ENCODE peak calls at places on chromosomes 6 and 20, in nine cellular contexts. T, Q, R, B, F, S, K, J and P are unnamed samples.

GRCh38 chr6:163741743-163742363 is 327.3 kb downstream of the QKI start:
- DNase-seq in T (no peak), Q (no peak), R (no peak), B (no peak), F (no peak), S (no peak), K (no peak), J (no peak), P (no peak)

GRCh38 chr20:38547288-38547825 is 33.6 kb upstream of the ADIG start:
- DNase-seq in T (no peak), Q (no peak), R (no peak), B (no peak), F (no peak), S (no peak), K (peak), J (no peak), P (no peak)

GRCh38 chr20:33862709-33863403 is 51.7 kb downstream of the CHMP4B start:
- DNase-seq in T (peak), Q (peak), R (no peak), B (peak), F (peak), S (no peak), K (peak), J (peak), P (no peak)

GRCh38 chr6:87919416-87919815 is 128.2 kb upstream of the SPACA1 start:
- DNase-seq in T (no peak), Q (no peak), R (no peak), B (no peak), F (no peak), S (no peak), K (no peak), J (no peak), P (no peak)

GRCh38 chr20:48298851-48299484 is 513.7 kb upstream of the SULF2 start:
- DNase-seq in T (no peak), Q (peak), R (no peak), B (no peak), F (peak), S (no peak), K (peak), J (no peak), P (no peak)

GRCh38 chr6:108671790-108672189 is 111.1 kb downstream of the FOXO3 start:
- DNase-seq in T (no peak), Q (no peak), R (no peak), B (no peak), F (no peak), S (no peak), K (no peak), J (no peak), P (no peak)

GRCh38 chr20:62032606-62033368 is 32.9 kb downstream of the TAF4 start:
- DNase-seq in T (no peak), Q (no peak), R (no peak), B (peak), F (no peak), S (no peak), K (no peak), J (no peak), P (no peak)

GRCh38 chr6:166194885-166195860 is 27.5 kb upstream of the TBXT start:
- DNase-seq in T (no peak), Q (no peak), R (no peak), B (no peak), F (no peak), S (no peak), K (no peak), J (no peak), P (no peak)

GRCh38 chr6:21163110-21163837 is 430.3 kb upstream of the SOX4 start:
- DNase-seq in T (no peak), Q (no peak), R (no peak), B (no peak), F (peak), S (no peak), K (peak), J (no peak), P (no peak)

GRCh38 chr6:108655840-108656650 is 95.3 kb downstream of the FOXO3 start:
- DNase-seq in T (peak), Q (no peak), R (no peak), B (no peak), F (peak), S (no peak), K (no peak), J (no peak), P (no peak)

GRCh38 chr6:11211235-11211634 is 21.2 kb downstream of the NEDD9 start:
- DNase-seq in T (no peak), Q (peak), R (no peak), B (no peak), F (no peak), S (no peak), K (no peak), J (no peak), P (no peak)

GRCh38 chr20:3404402-3404801 is 3.1 kb downstream of the DNAAF9 start:
- DNase-seq in T (no peak), Q (peak), R (no peak), B (no peak), F (peak), S (no peak), K (no peak), J (no peak), P (no peak)

GRCh38 chr20:3405139-3405538 is 2.3 kb downstream of the DNAAF9 start:
- DNase-seq in T (no peak), Q (no peak), R (no peak), B (no peak), F (no peak), S (no peak), K (no peak), J (no peak), P (no peak)

GRCh38 chr20:3407426-3408250 is at the start of gene DNAAF9:
- DNase-seq in T (peak), Q (peak), R (peak), B (peak), F (peak), S (peak), K (peak), J (peak), P (peak)

GRCh38 chr20:3406481-3407425 is 716 bp downstream of the DNAAF9 start:
- DNase-seq in T (peak), Q (peak), R (no peak), B (peak), F (peak), S (no peak), K (no peak), J (peak), P (peak)

DNA sequence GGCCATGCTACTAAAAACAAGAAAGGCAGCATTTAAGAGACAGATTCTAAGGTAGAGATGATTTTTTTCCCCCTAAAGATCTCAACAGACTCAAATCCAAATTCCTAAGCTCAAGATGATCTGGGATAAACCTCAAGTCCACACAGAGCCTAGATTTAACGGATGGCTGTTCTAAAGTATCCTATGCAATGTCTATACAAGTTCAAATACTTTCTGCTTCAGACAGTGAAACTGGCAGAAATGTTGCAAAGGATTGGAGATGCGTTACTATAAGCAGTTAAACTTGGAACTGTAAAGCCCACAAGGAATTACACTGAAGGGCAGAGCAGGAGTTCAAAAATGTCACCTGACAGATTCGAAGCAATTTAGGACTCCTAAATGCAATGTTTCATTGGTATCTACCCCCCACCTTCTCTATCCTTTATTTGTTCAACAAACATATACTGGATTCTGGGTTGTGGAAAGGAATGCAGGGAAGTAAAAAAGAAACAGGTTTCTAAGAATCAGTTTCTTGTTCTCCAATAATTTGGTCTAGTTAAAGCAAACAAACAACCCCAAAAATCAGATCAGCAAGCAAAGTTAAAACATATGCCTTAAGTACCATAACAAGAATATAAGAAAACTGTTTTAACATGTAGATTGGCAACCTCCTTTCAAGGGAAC is 1.6 kb downstream of the DNAAF9 start:
- DNase-seq in T (no peak), Q (peak), R (no peak), B (no peak), F (no peak), S (no peak), K (no peak), J (no peak), P (no peak)
- H3K27ac ChIP-seq in T (peak), Q (no peak), R (no peak), B (peak), F (no peak), S (no peak), K (no peak), J (peak), P (peak)

GRCh38 chr6:30744054-30744805 is at the start of gene IER3:
- DNase-seq in T (peak), Q (peak), R (peak), B (peak), F (peak), S (peak), K (peak), J (peak), P (peak)
- H3K27ac ChIP-seq in T (peak), Q (peak), R (peak), B (peak), F (peak), S (peak), K (peak), J (peak), P (peak)

DNA sequence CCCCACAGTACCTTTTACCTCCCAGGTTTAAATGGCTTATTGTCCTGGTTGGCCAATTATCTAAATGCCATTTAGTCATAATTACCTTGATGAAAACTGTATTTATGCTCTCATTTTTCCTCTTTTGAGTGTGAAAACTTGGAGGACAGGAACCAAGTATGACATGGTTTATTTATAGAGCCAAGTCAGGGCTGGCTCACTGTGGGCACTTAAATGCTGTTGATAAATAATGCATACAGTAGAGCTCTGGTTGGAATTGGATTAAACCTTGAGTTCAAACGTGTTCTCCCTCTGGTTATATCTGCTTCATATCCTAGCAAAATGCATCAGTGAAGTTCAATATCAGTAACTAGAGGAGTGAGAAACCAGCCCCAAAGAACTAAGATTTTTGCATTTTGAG is 255.6 kb downstream of the BTBD3 start:
- DNase-seq in T (no peak), Q (no peak), R (no peak), B (no peak), F (peak), S (no peak), K (peak), J (no peak), P (no peak)
- H3K27ac ChIP-seq in T (no peak), Q (no peak), R (no peak), B (no peak), F (no peak), S (no peak), K (no peak), J (no peak), P (no peak)

GRCh38 chr6:37188962-37189510 is 19.1 kb downstream of the PIM1 start:
- DNase-seq in T (no peak), Q (no peak), R (no peak), B (no peak), F (no peak), S (no peak), K (no peak), J (no peak), P (no peak)

GRCh38 chr6:37192669-37193068 is 22.7 kb downstream of the PIM1 start:
- DNase-seq in T (no peak), Q (no peak), R (no peak), B (no peak), F (no peak), S (no peak), K (no peak), J (no peak), P (no peak)

GRCh38 chr6:37187321-37188022 is 17.5 kb downstream of the PIM1 start:
- DNase-seq in T (no peak), Q (no peak), R (no peak), B (no peak), F (no peak), S (no peak), K (no peak), J (no peak), P (no peak)

DNA sequence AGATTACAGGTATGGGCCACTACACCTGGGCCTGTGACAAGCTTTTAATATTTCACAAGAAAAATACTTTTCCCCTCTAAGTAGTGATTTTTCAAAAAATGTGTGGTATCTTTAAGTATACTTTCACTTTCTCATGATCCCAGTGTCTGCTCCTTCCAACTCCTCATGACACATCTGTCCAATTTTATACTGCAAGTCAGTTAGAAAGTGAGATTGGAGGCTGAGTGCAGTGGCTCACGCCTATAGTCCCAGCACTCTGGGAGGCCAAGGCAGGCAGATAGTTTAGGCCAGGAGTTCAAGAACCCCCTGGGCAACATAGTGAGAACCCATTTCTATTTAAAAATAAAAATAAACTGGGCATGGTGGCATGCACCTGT is 20.2 kb downstream of the PIM1 start:
- DNase-seq in T (no peak), Q (no peak), R (no peak), B (no peak), F (peak), S (no peak), K (no peak), J (no peak), P (no peak)
- H3K27ac ChIP-seq in T (no peak), Q (no peak), R (no peak), B (no peak), F (no peak), S (no peak), K (no peak), J (no peak), P (no peak)

GRCh38 chr6:157066781-157067491 is 256.4 kb downstream of the TMEM242 start:
- DNase-seq in T (no peak), Q (peak), R (no peak), B (no peak), F (peak), S (no peak), K (peak), J (no peak), P (no peak)

GRCh38 chr6:157068691-157069228 is 254.6 kb downstream of the TMEM242 start:
- DNase-seq in T (no peak), Q (no peak), R (no peak), B (no peak), F (peak), S (no peak), K (peak), J (no peak), P (no peak)

GRCh38 chr6:157072128-157072527 is 251.2 kb downstream of the TMEM242 start:
- DNase-seq in T (no peak), Q (no peak), R (no peak), B (no peak), F (no peak), S (no peak), K (no peak), J (no peak), P (no peak)

GRCh38 chr6:157070403-157071107 is 252.8 kb downstream of the TMEM242 start:
- DNase-seq in T (no peak), Q (peak), R (no peak), B (no peak), F (no peak), S (no peak), K (no peak), J (no peak), P (no peak)

GRCh38 chr6:157069585-157069984 is 253.7 kb downstream of the TMEM242 start:
- DNase-seq in T (no peak), Q (no peak), R (no peak), B (no peak), F (no peak), S (no peak), K (no peak), J (no peak), P (no peak)
- H3K27ac ChIP-seq in T (no peak), Q (no peak), R (no peak), B (no peak), F (no peak), S (no peak), K (no peak), J (no peak), P (no peak)

DNA sequence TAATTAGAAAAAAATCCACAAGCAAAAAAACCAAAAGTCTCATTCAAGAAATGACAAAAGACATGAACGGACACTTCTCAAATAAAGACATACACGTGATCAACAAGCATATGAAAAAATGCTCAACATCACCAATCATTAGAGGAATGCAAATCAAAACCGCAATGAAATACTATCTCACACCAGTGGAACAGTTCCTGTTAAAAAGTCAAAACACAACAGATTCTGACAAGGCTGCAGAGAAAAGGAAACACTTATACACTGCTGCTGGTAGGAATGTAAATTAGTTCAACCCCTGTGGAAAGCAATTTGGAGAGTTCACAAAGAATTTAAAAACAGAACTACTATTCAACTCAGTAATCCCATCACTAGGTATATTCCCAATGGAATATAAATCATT is 58.0 kb downstream of the IRAK1BP1 start:
- DNase-seq in T (no peak), Q (no peak), R (no peak), B (no peak), F (no peak), S (no peak), K (no peak), J (no peak), P (no peak)
- H3K27ac ChIP-seq in T (no peak), Q (no peak), R (no peak), B (no peak), F (no peak), S (no peak), K (no peak), J (no peak), P (no peak)